ENCODE peak calls at places on chromosome 12, in four cellular contexts. X is skeletal muscle cell; C is fibroblast of villous mesenchyme; R is stimulated activated CD8-positive, alpha-beta memory T cell treated with anti-CD3 and anti-CD28 coated beads, Interleukin-7, amount 100 ng/mL, for 24 hours. S is an unnamed sample.

GRCh38 chr12:117282490-117282889 is 78.9 kb downstream of the NOS1 start:
- DNase-seq in X (no peak), C (no peak), R (no peak), S (no peak)

GRCh38 chr12:120903382-120903817 is 758 bp downstream of the SPPL3 start:
- DNase-seq in X (no peak), C (peak; percentile 32), R (peak; percentile 37), S (peak; percentile 16)

GRCh38 chr12:95169368-95169767 is 47.9 kb downstream of the FGD6 start:
- DNase-seq in X (peak; percentile 48), C (peak; percentile 95), R (no peak), S (peak; percentile 87)

GRCh38 chr12:25276199-25276937 is 25.6 kb upstream of the KRAS start:
- DNase-seq in X (peak; percentile 86), C (peak; percentile 76), R (peak; percentile 28), S (peak; percentile 93)

GRCh38 chr12:57047981-57048380 is 1.9 kb downstream of the MYO1A start:
- DNase-seq in X (no peak), C (peak; percentile 27), R (no peak), S (no peak)

GRCh38 chr12:47935196-47935595 is 28.2 kb upstream of the TMEM106C start:
- DNase-seq in X (peak; percentile 61), C (peak; percentile 95), R (no peak), S (peak; percentile 89)

GRCh38 chr12:109725321-109726105 is 11.9 kb downstream of the FAM222A start:
- DNase-seq in X (no peak), C (no peak), R (no peak), S (no peak)

GRCh38 chr12:112988224-112988623 is 9.9 kb downstream of the OAS2 start:
- DNase-seq in X (no peak), C (no peak), R (no peak), S (no peak)

GRCh38 chr12:108418162-108418561 is 79.1 kb upstream of the CMKLR1 start:
- DNase-seq in X (no peak), C (no peak), R (no peak), S (peak; percentile 24)

GRCh38 chr12:55720894-55721444 is 776 bp downstream of the RDH5 start:
- DNase-seq in X (peak; percentile 76), C (peak; percentile 79), R (no peak), S (peak; percentile 77)

GRCh38 chr12:6367969-6368892 is 7.1 kb downstream of the SCNN1A start:
- DNase-seq in X (no peak), C (no peak), R (no peak), S (no peak)

GRCh38 chr12:96720363-96720705 is 186.7 kb upstream of the NEDD1 start:
- DNase-seq in X (no peak), C (no peak), R (no peak), S (no peak)

GRCh38 chr12:126483145-126484068 is 1418.2 kb downstream of the AACS start:
- DNase-seq in X (peak; percentile 54), C (peak; percentile 53), R (no peak), S (peak; percentile 5)

GRCh38 chr12:120013659-120014380 is 24.8 kb downstream of the BICDL1 start:
- DNase-seq in X (no peak), C (peak; percentile 7), R (no peak), S (no peak)

GRCh38 chr12:68119724-68120211 is 39.8 kb downstream of the IFNG start:
- DNase-seq in X (no peak), C (no peak), R (peak; percentile 26), S (no peak)

GRCh38 chr12:80632835-80633234 is 74.6 kb upstream of the MYF6 start:
- DNase-seq in X (no peak), C (no peak), R (no peak), S (no peak)

GRCh38 chr12:115983226-115983798 is 294.2 kb downstream of the MED13L start:
- DNase-seq in X (no peak), C (no peak), R (no peak), S (no peak)

GRCh38 chr12:108484431-108484830 is 30.6 kb upstream of the FICD start:
- DNase-seq in X (no peak), C (no peak), R (no peak), S (peak; percentile 4)

S was measured in choroid plexus epithelial cell.